ENCODE peak calls at places on chromosomes 4 and X, in ten cellular contexts. I, B, C, Z, R, V, L, U, H and A are unnamed samples. For H3K4me1, the result is how much of the 10 kb centered on the place peaks cover.

GRCh38 chr4:20592666-20593065 is 107.6 kb upstream of the PACRGL start:
- DNase-seq in C (no peak), V (no peak), U (no peak), B (no peak), R (no peak), Z (no peak), I (no peak), L (no peak), H (no peak), A (no peak)

GRCh38 chr4:106585920-106586349 is 217.4 kb upstream of the GIMD1 start:
- DNase-seq in V (no peak), L (no peak), I (no peak), H (no peak), Z (no peak), U (no peak), R (no peak), B (no peak), C (no peak), A (no peak)

GRCh38 chr4:173536808-173537429 is 6.9 kb upstream of the HAND2 start:
- DNase-seq in V (peak), B (no peak), H (no peak), I (no peak), R (no peak), L (peak), C (peak), U (no peak), Z (no peak), A (no peak)

GRCh38 chr4:184417802-184418511 is 56.4 kb downstream of the IRF2 start:
- DNase-seq in U (peak), I (no peak), C (no peak), V (no peak), Z (peak), L (peak), R (no peak), H (no peak), B (no peak), A (no peak)

GRCh38 chr4:153816542-153816941 is 27.7 kb upstream of the SFRP2 start:
- DNase-seq in B (no peak), C (no peak), V (no peak), U (no peak), R (no peak), I (no peak), H (no peak), Z (no peak), L (no peak), A (no peak)

GRCh38 chr4:134328741-134329140 is 127.2 kb upstream of the PABPC4L start:
- DNase-seq in Z (peak), C (no peak), I (no peak), V (no peak), B (no peak), L (no peak), R (no peak), H (no peak), U (no peak), A (no peak)

GRCh38 chrX:154399527-154400368 is 1.6 kb downstream of the RPL10 start:
- DNase-seq in L (no peak), B (no peak), Z (peak), C (no peak), U (no peak), V (no peak), I (no peak), H (no peak), R (no peak), A (no peak)

GRCh38 chr4:142369141-142369540 is 477.0 kb downstream of the INPP4B start:
- DNase-seq in Z (no peak), H (no peak), I (no peak), L (no peak), V (no peak), B (no peak), C (no peak), U (no peak), R (no peak), A (no peak)

GRCh38 chr4:185782523-185782922 is 29.5 kb downstream of the SORBS2 start:
- DNase-seq in I (no peak), B (no peak), R (no peak), U (peak), V (no peak), C (peak), Z (peak), L (peak), H (no peak), A (no peak)

GRCh38 chr4:5082381-5082780 is 31.1 kb downstream of the STK32B start:
- DNase-seq in C (no peak), V (no peak), Z (no peak), I (no peak), L (no peak), U (no peak), H (no peak), B (no peak), R (no peak), A (no peak)

GRCh38 chrX:2351999-2352995 is 148.5 kb downstream of the DHRSX start:
- DNase-seq in Z (peak), V (no peak), U (peak), C (no peak), L (no peak), I (no peak), R (no peak), H (no peak), B (no peak), A (no peak)

GRCh38 chr4:74439952-74440351 is 5.0 kb upstream of the AREG start:
- DNase-seq in C (no peak), Z (no peak), U (no peak), V (no peak), B (no peak), H (no peak), L (no peak), I (no peak), R (no peak), A (no peak)

GRCh38 chr4:176548571-176548970 is 228.8 kb downstream of the SPCS3 start:
- DNase-seq in V (no peak), H (no peak), Z (no peak), R (no peak), B (no peak), C (no peak), I (no peak), U (no peak), L (no peak), A (no peak)

GRCh38 chr4:109319684-109320083 is 17.2 kb upstream of the COL25A1 start:
- DNase-seq in L (no peak), V (no peak), I (no peak), R (no peak), H (no peak), U (no peak), Z (no peak), C (no peak), B (no peak), A (no peak)

GRCh38 chrX:43835557-43835956 is 46.7 kb downstream of the MAOB start:
- DNase-seq in C (no peak), R (no peak), U (no peak), Z (no peak), V (no peak), B (no peak), H (no peak), I (no peak), L (no peak), A (no peak)

GRCh38 chrX:43840265-43840664 is 42.0 kb downstream of the MAOB start:
- DNase-seq in V (no peak), C (no peak), B (no peak), Z (no peak), R (no peak), U (no peak), H (no peak), I (no peak), L (no peak), A (no peak)

DNA sequence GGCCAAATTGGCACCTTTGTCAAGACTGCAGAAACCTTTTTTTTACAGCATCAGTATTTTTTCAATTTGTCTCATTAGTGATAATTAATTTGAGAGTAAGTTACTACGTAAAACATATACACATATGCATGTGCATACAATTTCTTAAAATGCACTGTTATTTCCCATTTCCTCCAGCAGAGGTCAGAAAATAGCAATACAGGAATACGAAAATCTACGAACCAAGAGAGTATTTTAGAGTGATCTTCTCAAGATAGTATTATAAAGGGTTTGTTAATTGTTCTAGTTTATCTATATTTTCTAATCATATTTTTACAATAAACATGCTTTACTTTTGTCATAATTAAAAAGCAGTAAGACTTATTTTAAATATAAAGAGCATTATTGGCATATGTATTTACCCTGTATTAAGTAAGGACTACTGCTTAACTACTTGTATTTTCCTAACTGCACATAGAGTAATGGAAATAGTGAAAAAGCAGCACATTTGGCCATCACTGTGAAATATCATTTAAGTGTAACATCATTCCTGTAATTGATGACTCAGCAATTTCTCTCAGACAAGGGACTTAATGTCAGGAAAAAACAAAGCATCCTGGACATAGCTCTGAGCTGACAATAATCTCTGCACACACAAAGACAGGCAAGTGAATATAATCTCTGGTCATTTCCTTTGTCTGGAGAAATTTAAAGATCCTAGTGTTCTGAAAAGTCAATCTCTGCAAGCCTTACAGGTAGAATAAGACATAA is 45.6 kb downstream of the MAOB start:
- DNase-seq in C (peak), L (peak), U (peak), Z (peak), B (no peak), H (no peak), V (no peak), R (no peak), I (no peak), A (no peak)
- TF ChIP-seq EP300 in C (no peak), L (no peak), U (no peak), Z (no peak), B (no peak), H (no peak), V (no peak), R (no peak), I (no peak), A (no peak)

GRCh38 chr4:70737409-70737808 is 15.6 kb downstream of the RUFY3 start:
- DNase-seq in I (no peak), L (no peak), H (no peak), V (no peak), C (no peak), U (no peak), B (no peak), R (no peak), Z (no peak), A (no peak)
- H3K4me1 ChIP-seq in I (under half), L (under half), H (under half), V (under half), C (under half), U (under half), B (under half), R (under half), Z (under half), A (under half)

DNA sequence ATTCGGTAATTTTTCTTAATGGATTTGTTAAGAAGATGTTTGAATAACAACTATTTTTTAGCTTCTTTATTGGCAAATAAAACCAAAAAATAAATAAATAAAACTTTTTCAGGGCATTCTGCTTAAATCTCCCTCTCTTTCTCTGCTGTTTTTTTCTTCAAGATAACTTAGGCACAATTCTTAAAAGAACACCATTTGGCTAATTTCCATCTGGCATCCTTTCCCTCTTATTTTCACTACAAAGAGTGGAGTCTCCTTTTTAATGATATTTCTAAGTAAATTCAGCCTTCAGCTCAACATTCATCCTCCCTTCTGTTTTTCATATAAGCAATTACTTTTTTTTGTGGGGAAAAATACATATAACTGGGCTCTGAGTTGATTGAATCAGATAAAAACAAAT is 88.1 kb downstream of the PCDH7 start:
- DNase-seq in I (no peak), B (no peak), R (no peak), U (no peak), L (no peak), C (no peak), Z (no peak), V (no peak), H (no peak), A (no peak)
- TF ChIP-seq EP300 in I (no peak), B (no peak), R (no peak), U (no peak), L (no peak), C (no peak), Z (no peak), V (no peak), H (no peak), A (no peak)

DNA sequence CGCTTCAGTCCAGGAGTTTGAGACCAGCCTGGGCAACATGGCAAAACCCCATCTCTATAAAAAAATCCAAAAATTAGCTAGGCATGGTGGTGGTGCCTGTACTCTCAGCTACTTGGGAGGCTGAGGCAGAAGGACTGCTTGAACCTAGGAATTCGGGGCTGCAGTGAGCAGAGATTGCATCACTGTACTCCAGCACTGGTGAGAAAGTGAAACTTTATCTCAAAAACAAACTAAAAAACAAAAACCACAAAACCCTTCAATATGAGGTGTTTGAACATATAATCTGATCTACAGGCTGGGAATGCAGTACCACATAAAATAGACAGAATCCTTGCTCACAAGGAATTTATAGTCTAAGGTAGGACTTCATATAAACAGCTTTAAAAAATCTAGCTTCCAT is 103.9 kb downstream of the PDS5A start:
- DNase-seq in I (no peak), B (no peak), Z (no peak), U (no peak), R (no peak), C (no peak), L (no peak), V (no peak), H (no peak), A (no peak)
- H3K4me1 ChIP-seq in I (under half), B (under half), Z (under half), U (under half), R (under half), C (under half), L (under half), V (under half), H (under half), A (under half)

DNA sequence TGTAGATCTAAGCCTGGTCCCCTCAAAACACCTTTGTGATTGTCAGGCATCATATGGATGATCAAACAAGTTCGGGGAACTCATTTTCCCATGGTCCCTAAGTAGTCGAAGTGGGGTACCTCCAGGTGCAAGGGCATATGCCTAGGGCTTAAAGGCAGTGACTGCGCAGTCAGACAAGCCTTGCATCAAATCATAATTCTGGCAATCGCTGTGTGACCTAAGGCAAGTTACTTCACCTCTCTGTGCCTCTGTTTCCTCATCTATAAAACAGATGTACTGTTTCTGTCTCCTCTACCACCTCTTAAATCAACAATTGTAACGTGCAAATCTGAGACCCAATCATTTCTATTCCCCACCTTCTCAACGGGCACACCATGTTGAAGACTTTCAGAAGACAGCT is 1.8 kb downstream of the CD99L2 start:
- DNase-seq in I (no peak), L (no peak), C (no peak), U (no peak), B (no peak), H (no peak), R (no peak), Z (no peak), V (no peak), A (no peak)
- TF ChIP-seq EP300 in I (no peak), L (no peak), C (no peak), U (no peak), B (no peak), H (no peak), R (no peak), Z (no peak), V (no peak), A (no peak)

GRCh38 chr4:126346654-126347053 is 1031.9 kb downstream of the FAT4 start:
- DNase-seq in U (no peak), Z (no peak), L (no peak), V (no peak), I (no peak), H (no peak), B (no peak), R (no peak), C (peak), A (no peak)
- H3K4me1 ChIP-seq in U (under half), Z (under half), L (under half), V (under half), I (under half), H (under half), B (under half), R (under half), C (under half), A (under half)

GRCh38 chrX:138775501-138775900 is 64.0 kb upstream of the FGF13 start:
- DNase-seq in R (no peak), Z (peak), H (no peak), U (peak), B (no peak), V (no peak), I (no peak), L (peak), C (peak), A (no peak)

GRCh38 chrX:138777230-138777629 is 65.7 kb upstream of the FGF13 start:
- DNase-seq in I (no peak), V (no peak), U (no peak), Z (no peak), H (no peak), R (no peak), C (no peak), B (no peak), L (no peak), A (no peak)
- TF ChIP-seq EP300 in I (no peak), V (no peak), U (no peak), Z (no peak), H (no peak), R (no peak), C (no peak), B (no peak), L (no peak), A (no peak)

GRCh38 chr4:26866203-26866602 is 5.6 kb downstream of the STIM2 start:
- DNase-seq in U (no peak), Z (no peak), H (no peak), I (no peak), C (no peak), B (no peak), L (no peak), R (no peak), V (no peak), A (no peak)

GRCh38 chr4:26863512-26863911 is 2.9 kb downstream of the STIM2 start:
- DNase-seq in V (no peak), B (no peak), I (no peak), C (no peak), L (no peak), U (no peak), R (no peak), H (no peak), Z (no peak), A (no peak)

GRCh38 chr4:26867914-26868684 is 7.5 kb downstream of the STIM2 start:
- DNase-seq in Z (no peak), U (no peak), I (peak), R (no peak), C (no peak), L (no peak), V (no peak), H (no peak), B (no peak), A (no peak)

GRCh38 chr4:26864904-26865303 is 4.3 kb downstream of the STIM2 start:
- DNase-seq in L (no peak), I (no peak), C (no peak), U (no peak), B (no peak), H (no peak), V (no peak), Z (no peak), R (no peak), A (no peak)

GRCh38 chr4:26866781-26867180 is 6.1 kb downstream of the STIM2 start:
- DNase-seq in V (no peak), H (no peak), L (no peak), Z (no peak), U (no peak), R (no peak), C (no peak), B (no peak), I (no peak), A (no peak)
- H3K4me1 ChIP-seq in V (under half), H (under half), L (under half), Z (under half), U (under half), R (half or more), C (under half), B (under half), I (under half), A (under half)

GRCh38 chrX:155505296-155505695 is 46.9 kb upstream of the F8A3 start:
- DNase-seq in I (no peak), H (no peak), Z (no peak), R (no peak), C (no peak), L (no peak), U (no peak), V (no peak), B (no peak), A (no peak)
- TF ChIP-seq EP300 in I (no peak), H (no peak), Z (no peak), R (no peak), C (no peak), L (no peak), U (no peak), V (no peak), B (no peak), A (no peak)

GRCh38 chrX:10177620-10178019 is 20.8 kb downstream of the CLCN4 start:
- DNase-seq in B (no peak), R (no peak), U (no peak), C (no peak), H (no peak), I (no peak), L (no peak), V (no peak), Z (no peak), A (no peak)
- H3K4me1 ChIP-seq in B (under half), R (under half), U (under half), C (under half), H (under half), I (under half), L (under half), V (under half), Z (half or more), A (under half)